ENCODE peak calls at places on chromosomes 7 and 10, in eight cellular contexts. T is HL-60, U is left lung, O is adrenal gland, M is tibial artery, Z is psoas muscle, Y is colonic mucosa, D is H9. X is an unnamed sample.

GRCh38 chr10:82737556-82737955 is 862.6 kb downstream of the NRG3 start:
- DNase-seq in Y (no peak), D (peak), M (no peak), T (no peak), U (no peak), Z (no peak), O (no peak), X (no peak)

GRCh38 chr7:113796557-113796956 is 122.3 kb downstream of the PPP1R3A start:
- DNase-seq in Y (no peak), M (no peak), O (no peak), Z (no peak), T (peak), U (no peak), D (no peak), X (no peak)

GRCh38 chr10:96683065-96683464 is 37.2 kb downstream of the PIK3AP1 start:
- DNase-seq in U (no peak), Z (no peak), D (no peak), M (no peak), T (no peak), O (no peak), Y (no peak), X (no peak)

GRCh38 chr7:1459512-1459892 is 232 bp upstream of the MICALL2 start:
- DNase-seq in Y (peak), M (peak), Z (peak), T (peak), U (peak), D (peak), O (peak), X (peak)

GRCh38 chr7:74598558-74598957 is 59.0 kb upstream of the GTF2I start:
- DNase-seq in M (no peak), T (no peak), Z (no peak), O (peak), Y (no peak), D (no peak), U (no peak), X (no peak)

GRCh38 chr7:94325121-94325475 is 69.6 kb upstream of the COL1A2 start:
- DNase-seq in U (no peak), D (no peak), O (no peak), Y (no peak), M (no peak), Z (no peak), T (no peak), X (no peak)

GRCh38 chr7:18552943-18553584 is 57.5 kb downstream of the HDAC9 start:
- DNase-seq in U (no peak), M (no peak), Z (no peak), D (no peak), Y (no peak), O (no peak), T (no peak), X (no peak)

GRCh38 chr10:90130321-90131086 is 429.1 kb downstream of the KIF20B start:
- DNase-seq in T (no peak), Y (no peak), D (no peak), M (no peak), O (no peak), Z (no peak), U (no peak), X (no peak)

GRCh38 chr10:103451091-103451801 is 924 bp downstream of the CALHM2 start:
- DNase-seq in T (no peak), D (no peak), U (peak), Z (peak), Y (peak), M (peak), O (peak), X (no peak)

GRCh38 chr7:27994639-27995038 is 186.0 kb downstream of the JAZF1 start:
- DNase-seq in O (no peak), Z (no peak), U (no peak), D (no peak), T (no peak), Y (peak), M (no peak), X (no peak)

GRCh38 chr7:20798081-20798693 is 11.5 kb upstream of the SP8 start:
- DNase-seq in O (peak), Z (peak), U (peak), M (no peak), D (peak), T (no peak), Y (peak), X (peak)

GRCh38 chr10:90111671-90112070 is 410.3 kb downstream of the KIF20B start:
- DNase-seq in M (no peak), D (no peak), U (no peak), Z (no peak), T (no peak), O (no peak), Y (no peak), X (no peak)

GRCh38 chr10:132905661-132906060 is 36.7 kb downstream of the CFAP46 start:
- DNase-seq in M (no peak), U (peak), Y (no peak), O (no peak), D (no peak), T (no peak), Z (no peak), X (peak)

GRCh38 chr10:72557362-72557761 is 68.5 kb downstream of the MICU1 start:
- DNase-seq in U (no peak), Y (no peak), O (no peak), M (no peak), T (no peak), Z (no peak), D (no peak), X (no peak)

GRCh38 chr7:157044151-157044687 is 33.8 kb upstream of the MNX1 start:
- DNase-seq in Y (no peak), M (no peak), U (no peak), O (no peak), D (no peak), T (no peak), Z (no peak), X (no peak)

GRCh38 chr10:76091821-76092394 is 660.5 kb downstream of the LRMDA start:
- DNase-seq in Z (no peak), U (no peak), M (no peak), T (no peak), O (no peak), Y (no peak), D (no peak), X (no peak)

GRCh38 chr7:155737590-155737989 is 74.7 kb downstream of the SHH start:
- DNase-seq in O (no peak), M (no peak), Y (no peak), U (no peak), Z (no peak), D (no peak), T (no peak), X (no peak)

GRCh38 chr7:155739538-155740140 is 72.6 kb downstream of the SHH start:
- DNase-seq in Y (no peak), O (no peak), D (no peak), T (no peak), U (no peak), Z (no peak), M (no peak), X (no peak)

GRCh38 chr7:155738104-155738503 is 74.2 kb downstream of the SHH start:
- DNase-seq in D (no peak), U (no peak), O (no peak), Z (no peak), Y (no peak), T (no peak), M (no peak), X (no peak)

GRCh38 chr7:155741061-155741460 is 71.2 kb downstream of the SHH start:
- DNase-seq in Y (no peak), Z (no peak), U (no peak), O (no peak), M (no peak), T (no peak), D (peak), X (no peak)

GRCh38 chr7:155738652-155739537 is 73.4 kb downstream of the SHH start:
- DNase-seq in Z (peak), U (no peak), D (peak), T (peak), Y (peak), O (peak), M (peak), X (no peak)
- H3K27ac ChIP-seq in Z (no peak), U (no peak), D (no peak), T (no peak), Y (no peak), O (no peak), M (no peak), X (no peak)

GRCh38 chr7:128174391-128174790 is 66.7 kb upstream of the LEP start:
- DNase-seq in D (peak), M (no peak), Z (no peak), U (no peak), T (no peak), O (no peak), Y (no peak), X (no peak)

GRCh38 chr7:128172963-128173362 is 68.1 kb upstream of the LEP start:
- DNase-seq in U (no peak), T (no peak), D (peak), Y (no peak), Z (no peak), M (no peak), O (no peak), X (no peak)

GRCh38 chr7:128171342-128171918 is 69.6 kb upstream of the LEP start:
- DNase-seq in D (no peak), U (no peak), T (no peak), Z (no peak), M (no peak), Y (no peak), O (no peak), X (no peak)

GRCh38 chr7:128170461-128170860 is 70.6 kb upstream of the LEP start:
- DNase-seq in O (no peak), Y (no peak), M (no peak), T (no peak), D (no peak), U (no peak), Z (no peak), X (no peak)

GRCh38 chr7:128172151-128172550 is 68.9 kb upstream of the LEP start:
- DNase-seq in T (no peak), M (no peak), O (no peak), Y (no peak), U (no peak), D (peak), Z (no peak), X (no peak)
- TF ChIP-seq CTCF in T (no peak), M (no peak), O (no peak), Y (no peak), U (no peak), D (no peak), Z (no peak), X (no peak)

GRCh38 chr10:88045544-88046415 is 182.4 kb downstream of the PTEN start:
- DNase-seq in T (peak), U (no peak), M (no peak), D (no peak), O (no peak), Z (no peak), Y (no peak), X (no peak)
- H3K27ac ChIP-seq in T (peak), U (peak), M (peak), D (no peak), O (no peak), Z (no peak), Y (no peak), X (no peak)

GRCh38 chr10:61744469-61744868 is 81.7 kb downstream of the CABCOCO1 start:
- DNase-seq in U (no peak), Y (peak), O (no peak), Z (no peak), D (no peak), T (peak), M (no peak), X (no peak)
- TF ChIP-seq CTCF in U (no peak), Y (no peak), O (no peak), Z (no peak), D (peak), T (peak), M (no peak), X (peak)

DNA sequence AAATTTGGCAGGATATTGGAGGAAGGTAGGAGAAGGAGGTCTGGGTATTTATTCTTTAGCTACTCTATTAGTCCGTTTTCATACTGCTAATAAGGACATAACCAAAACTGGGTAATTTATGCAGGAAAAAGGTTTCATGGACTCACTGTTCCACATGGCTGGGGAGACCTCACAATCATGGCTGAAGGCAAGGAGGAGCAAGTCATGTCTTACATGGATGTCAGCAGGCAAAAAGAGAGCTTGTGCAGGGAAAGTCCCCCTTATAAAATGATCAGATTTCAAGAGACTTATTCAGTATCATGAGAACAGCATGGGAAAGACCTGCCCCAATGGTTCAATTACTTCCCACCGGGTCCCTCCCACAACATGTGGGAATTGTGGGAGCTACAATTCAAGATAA is 1.9 kb upstream of the INMT start:
- DNase-seq in M (no peak), D (no peak), O (no peak), Y (no peak), T (no peak), U (no peak), Z (no peak), X (no peak)
- H3K27ac ChIP-seq in M (peak), D (no peak), O (no peak), Y (peak), T (no peak), U (peak), Z (peak), X (no peak)